ENCODE peak calls at places on chromosomes 11 and 22, in five cellular contexts. One of them, this sample, is unnamed.

GRCh38 chr11:81237139-81237538 is 1496.5 kb downstream of the FAM181B start:
- DNase-seq in esophagus squamous epithelium: no peak
- DNase-seq in body of pancreas: no peak
- DNase-seq in testis: peak; percentile 25
- DNase-seq in cardiac muscle cell: peak; percentile 68
- DNase-seq in this sample: no peak

GRCh38 chr22:16699336-16699735 is 106.7 kb upstream of the CCT8L2 start:
- DNase-seq in esophagus squamous epithelium: no peak
- DNase-seq in body of pancreas: no peak
- DNase-seq in testis: no peak
- DNase-seq in cardiac muscle cell: no peak
- DNase-seq in this sample: no peak

GRCh38 chr11:111303476-111303875 is 5.1 kb downstream of the POU2AF3 start:
- DNase-seq in esophagus squamous epithelium: no peak
- DNase-seq in body of pancreas: peak; percentile 50
- DNase-seq in testis: no peak
- DNase-seq in cardiac muscle cell: no peak
- DNase-seq in this sample: no peak

GRCh38 chr11:112652786-112653390 is 308.3 kb upstream of the NCAM1 start:
- DNase-seq in esophagus squamous epithelium: no peak
- DNase-seq in body of pancreas: no peak
- DNase-seq in testis: no peak
- DNase-seq in cardiac muscle cell: no peak
- DNase-seq in this sample: no peak

GRCh38 chr11:15006139-15006759 is 34.1 kb upstream of the CALCA start:
- DNase-seq in esophagus squamous epithelium: no peak
- DNase-seq in body of pancreas: no peak
- DNase-seq in testis: no peak
- DNase-seq in cardiac muscle cell: peak; percentile 13
- DNase-seq in this sample: no peak

GRCh38 chr11:7571640-7572000 is 57.8 kb downstream of the PPFIBP2 start:
- DNase-seq in esophagus squamous epithelium: no peak
- DNase-seq in body of pancreas: peak; percentile 87
- DNase-seq in testis: peak; percentile 85
- DNase-seq in cardiac muscle cell: peak; percentile 77
- DNase-seq in this sample: no peak

GRCh38 chr11:71248251-71248570 is 4.2 kb downstream of the SHANK2 start:
- DNase-seq in esophagus squamous epithelium: no peak
- DNase-seq in body of pancreas: peak; percentile 11
- DNase-seq in testis: no peak
- DNase-seq in cardiac muscle cell: no peak
- DNase-seq in this sample: no peak

GRCh38 chr11:37967635-37968034 is 1369.6 kb upstream of the RAG2 start:
- DNase-seq in esophagus squamous epithelium: no peak
- DNase-seq in body of pancreas: no peak
- DNase-seq in testis: no peak
- DNase-seq in cardiac muscle cell: no peak
- DNase-seq in this sample: no peak

GRCh38 chr22:25658641-25659040 is 83.3 kb upstream of the MYO18B start:
- DNase-seq in esophagus squamous epithelium: no peak
- DNase-seq in body of pancreas: no peak
- DNase-seq in testis: no peak
- DNase-seq in cardiac muscle cell: no peak
- DNase-seq in this sample: no peak

GRCh38 chr11:123481647-123482046 is 51.6 kb downstream of the GRAMD1B start:
- DNase-seq in esophagus squamous epithelium: no peak
- DNase-seq in body of pancreas: no peak
- DNase-seq in testis: no peak
- DNase-seq in cardiac muscle cell: no peak
- DNase-seq in this sample: no peak

GRCh38 chr11:58286249-58286648 is 18.2 kb upstream of the OR10W1 start:
- DNase-seq in esophagus squamous epithelium: no peak
- DNase-seq in body of pancreas: no peak
- DNase-seq in testis: peak; percentile 39
- DNase-seq in cardiac muscle cell: peak; percentile 49
- DNase-seq in this sample: no peak

GRCh38 chr11:59815754-59816153 is 5.2 kb upstream of the MRPL16 start:
- DNase-seq in esophagus squamous epithelium: no peak
- DNase-seq in body of pancreas: no peak
- DNase-seq in testis: no peak
- DNase-seq in cardiac muscle cell: no peak
- DNase-seq in this sample: no peak

GRCh38 chr11:117520966-117521365 is 193.3 kb downstream of the CEP164 start:
- DNase-seq in esophagus squamous epithelium: no peak
- DNase-seq in body of pancreas: no peak
- DNase-seq in testis: no peak
- DNase-seq in cardiac muscle cell: no peak
- DNase-seq in this sample: no peak

GRCh38 chr11:59206635-59207034 is 6.1 kb downstream of the MPEG1 start:
- DNase-seq in esophagus squamous epithelium: no peak
- DNase-seq in body of pancreas: peak; percentile 53
- DNase-seq in testis: peak; percentile 80
- DNase-seq in cardiac muscle cell: peak; percentile 52
- DNase-seq in this sample: no peak

DNA sequence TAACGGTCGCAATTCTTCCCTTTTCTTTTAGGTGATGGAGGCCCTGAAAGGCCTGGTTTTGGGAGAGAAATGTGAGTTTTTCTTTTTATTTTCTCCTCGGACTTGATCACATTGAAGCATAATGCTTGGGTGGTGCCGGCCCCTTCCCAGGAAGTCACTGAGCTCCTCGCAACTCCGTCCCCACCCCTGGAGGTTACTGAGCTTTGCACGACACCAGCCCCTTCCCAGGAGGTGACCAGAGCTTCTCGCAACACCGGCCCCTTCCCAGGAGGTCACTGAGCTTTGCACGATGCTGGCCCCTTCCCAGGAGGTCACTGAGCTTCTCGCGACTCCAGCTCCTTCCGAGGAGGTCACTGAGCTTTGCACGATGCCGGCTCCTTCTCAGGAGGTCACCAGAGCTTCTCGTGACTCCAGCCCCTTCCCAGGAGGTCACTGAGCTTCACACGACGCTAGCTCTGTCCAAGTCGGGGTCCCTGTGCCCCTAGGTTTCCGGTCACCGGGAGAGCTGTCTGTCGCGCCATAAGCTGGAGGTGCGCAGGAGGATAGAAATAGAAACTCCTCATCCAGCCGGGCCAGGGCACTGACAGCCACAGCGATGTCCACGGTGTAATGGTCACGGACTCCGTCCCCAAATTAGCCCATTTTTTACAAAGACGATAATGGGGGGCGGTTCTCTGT is 586.4 kb downstream of the BRD1 start:
- DNase-seq in esophagus squamous epithelium: no peak
- DNase-seq in body of pancreas: no peak
- DNase-seq in testis: peak; percentile 0
- DNase-seq in cardiac muscle cell: no peak
- DNase-seq in this sample: no peak
- H3K9me3 ChIP-seq in esophagus squamous epithelium: no peaks in the 10 kb centered on the region
- H3K9me3 ChIP-seq in body of pancreas: no peaks in the 10 kb centered on the region
- H3K9me3 ChIP-seq in testis: no peaks in the 10 kb centered on the region
- H3K9me3 ChIP-seq in cardiac muscle cell: no peaks in the 10 kb centered on the region
- H3K9me3 ChIP-seq in this sample: no peaks in the 10 kb centered on the region

GRCh38 chr22:50285568-50286229 is 15.5 kb upstream of the MAPK11 start:
- DNase-seq in esophagus squamous epithelium: no peak
- DNase-seq in body of pancreas: no peak
- DNase-seq in testis: no peak
- DNase-seq in cardiac muscle cell: no peak
- DNase-seq in this sample: no peak
- H3K36me3 ChIP-seq in esophagus squamous epithelium: peaks cover 95% of the 10 kb centered on the region
- H3K36me3 ChIP-seq in body of pancreas: peaks cover 23% of the 10 kb centered on the region
- H3K36me3 ChIP-seq in testis: no peaks in the 10 kb centered on the region
- H3K36me3 ChIP-seq in cardiac muscle cell: peaks cover 55% of the 10 kb centered on the region
- H3K36me3 ChIP-seq in this sample: no peaks in the 10 kb centered on the region

GRCh38 chr22:48510599-48510998 is 1317.1 kb downstream of the BRD1 start:
- DNase-seq in esophagus squamous epithelium: no peak
- DNase-seq in body of pancreas: no peak
- DNase-seq in testis: no peak
- DNase-seq in cardiac muscle cell: no peak
- DNase-seq in this sample: no peak
- H3K9me3 ChIP-seq in esophagus squamous epithelium: no peaks in the 10 kb centered on the region
- H3K9me3 ChIP-seq in body of pancreas: no peaks in the 10 kb centered on the region
- H3K9me3 ChIP-seq in testis: no peaks in the 10 kb centered on the region
- H3K9me3 ChIP-seq in cardiac muscle cell: no peaks in the 10 kb centered on the region
- H3K9me3 ChIP-seq in this sample: no peaks in the 10 kb centered on the region

GRCh38 chr22:41523464-41524221 is 20.6 kb downstream of the POLR3H start:
- DNase-seq in esophagus squamous epithelium: no peak
- DNase-seq in body of pancreas: no peak
- DNase-seq in testis: no peak
- DNase-seq in cardiac muscle cell: no peak
- DNase-seq in this sample: no peak
- H3K36me3 ChIP-seq in esophagus squamous epithelium: peaks cover 100% of the 10 kb centered on the region
- H3K36me3 ChIP-seq in body of pancreas: no peaks in the 10 kb centered on the region
- H3K36me3 ChIP-seq in testis: no peaks in the 10 kb centered on the region
- H3K36me3 ChIP-seq in cardiac muscle cell: peaks cover 60% of the 10 kb centered on the region
- H3K36me3 ChIP-seq in this sample: peaks cover 36% of the 10 kb centered on the region

GRCh38 chr11:126589492-126589803 is 234.0 kb downstream of the ST3GAL4 start:
- DNase-seq in esophagus squamous epithelium: no peak
- DNase-seq in body of pancreas: no peak
- DNase-seq in testis: no peak
- DNase-seq in cardiac muscle cell: no peak
- DNase-seq in this sample: no peak
- H3K9me3 ChIP-seq in esophagus squamous epithelium: no peaks in the 10 kb centered on the region
- H3K9me3 ChIP-seq in body of pancreas: no peaks in the 10 kb centered on the region
- H3K9me3 ChIP-seq in testis: no peaks in the 10 kb centered on the region
- H3K9me3 ChIP-seq in cardiac muscle cell: no peaks in the 10 kb centered on the region
- H3K9me3 ChIP-seq in this sample: no peaks in the 10 kb centered on the region

This sample was measured in effector memory CD4-positive, alpha-beta T cell.